ENCODE peak calls at places on chromosomes 2 and 18, in five cellular contexts. X, M, R, Y and Z are unnamed samples.

GRCh38 chr18:57195341-57195740 is 48.5 kb downstream of the BOD1L2 start:
- DNase-seq in X (no peak), M (no peak), R (no peak), Y (no peak), Z (no peak)

GRCh38 chr18:30211112-30211511 is 831.4 kb downstream of the DSC3 start:
- DNase-seq in X (no peak), M (no peak), R (no peak), Y (no peak), Z (no peak)

GRCh38 chr2:10772201-10772867 is 40.3 kb downstream of the PDIA6 start:
- DNase-seq in X (no peak), M (no peak), R (no peak), Y (no peak), Z (no peak)

GRCh38 chr2:193141-193552 is 70.7 kb downstream of the SH3YL1 start:
- DNase-seq in X (no peak), M (no peak), R (no peak), Y (peak), Z (peak)

GRCh38 chr18:48263421-48263820 is 145.8 kb downstream of the ZBTB7C start:
- DNase-seq in X (no peak), M (no peak), R (no peak), Y (no peak), Z (no peak)

GRCh38 chr2:238956676-238957075 is 108.8 kb downstream of the TWIST2 start:
- DNase-seq in X (no peak), M (peak), R (no peak), Y (no peak), Z (no peak)

GRCh38 chr2:159902722-159903121 is 104.7 kb upstream of the CD302 start:
- DNase-seq in X (no peak), M (no peak), R (no peak), Y (no peak), Z (no peak)

GRCh38 chr2:120485096-120485495 is 139.2 kb downstream of the INHBB start:
- DNase-seq in X (peak), M (no peak), R (no peak), Y (no peak), Z (no peak)

GRCh38 chr2:232522014-232522854 is 2.0 kb downstream of the PRSS56 start:
- DNase-seq in X (peak), M (peak), R (peak), Y (no peak), Z (peak)

GRCh38 chr2:30978044-30978443 is 160.2 kb downstream of the GALNT14 start:
- DNase-seq in X (no peak), M (no peak), R (no peak), Y (no peak), Z (no peak)

GRCh38 chr2:95009009-95009760 is 16.3 kb upstream of the MAL start:
- DNase-seq in X (peak), M (no peak), R (no peak), Y (no peak), Z (no peak)

GRCh38 chr2:201858781-201859180 is 52.4 kb downstream of the CDK15 start:
- DNase-seq in X (no peak), M (peak), R (no peak), Y (no peak), Z (no peak)

GRCh38 chr2:112710956-112711355 is 9.9 kb upstream of the NT5DC4 start:
- DNase-seq in X (no peak), M (no peak), R (no peak), Y (no peak), Z (no peak)

GRCh38 chr2:234679151-234679765 is 182.4 kb upstream of the ARL4C start:
- DNase-seq in X (no peak), M (no peak), R (no peak), Y (no peak), Z (no peak)

GRCh38 chr2:95346738-95347671 is 49.9 kb downstream of the KCNIP3 start:
- DNase-seq in X (peak), M (peak), R (peak), Y (no peak), Z (no peak)

GRCh38 chr2:120994301-120994700 is 258.6 kb downstream of the GLI2 start:
- DNase-seq in X (no peak), M (no peak), R (no peak), Y (no peak), Z (no peak)

GRCh38 chr2:227511955-227512354 is 40.0 kb downstream of the AGFG1 start:
- DNase-seq in X (no peak), M (no peak), R (no peak), Y (no peak), Z (no peak)

GRCh38 chr18:35620765-35621164 is 39.2 kb downstream of the GALNT1 start:
- DNase-seq in X (no peak), M (no peak), R (no peak), Y (no peak), Z (no peak)

GRCh38 chr2:207156451-207157161 is 9.1 kb downstream of the KLF7 start:
- DNase-seq in X (no peak), M (no peak), R (no peak), Y (no peak), Z (no peak)

GRCh38 chr18:2146092-2146491 is 425.2 kb downstream of the METTL4 start:
- DNase-seq in X (no peak), M (no peak), R (no peak), Y (no peak), Z (no peak)

GRCh38 chr2:46717733-46718121 is 197.9 kb downstream of the MCFD2 start:
- DNase-seq in X (no peak), M (no peak), R (no peak), Y (no peak), Z (no peak)

GRCh38 chr2:88813612-88814011 is 122.1 kb downstream of the RPIA start:
- DNase-seq in X (no peak), M (no peak), R (no peak), Y (no peak), Z (no peak)
- TF ChIP-seq CTCF in X (no peak), M (no peak), R (no peak), Y (no peak), Z (no peak)

GRCh38 chr2:100237770-100238169 is 84.5 kb downstream of the LONRF2 start:
- DNase-seq in X (no peak), M (no peak), R (no peak), Y (no peak), Z (no peak)
- TF ChIP-seq CTCF in X (no peak), M (no peak), R (no peak), Y (peak), Z (no peak)

DNA sequence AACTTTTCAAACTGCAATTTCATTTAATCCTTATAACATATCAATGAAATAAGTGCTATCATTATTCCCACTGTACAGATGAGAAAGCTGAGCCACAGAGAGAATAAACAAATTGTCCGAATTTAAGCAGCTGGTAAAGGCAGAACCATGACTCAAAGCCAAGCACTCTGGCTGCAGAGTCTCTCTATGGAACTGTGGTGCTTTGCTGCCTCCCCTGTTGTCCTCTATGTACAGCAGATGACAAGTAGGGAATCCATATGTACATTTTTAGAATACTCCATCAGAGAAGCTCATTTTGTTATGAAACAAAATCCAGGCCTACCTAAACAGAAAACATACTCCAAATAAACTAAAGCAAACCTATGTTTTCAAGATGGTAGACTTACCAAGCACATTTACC is 45.1 kb downstream of the FARSB start:
- DNase-seq in X (no peak), M (no peak), R (no peak), Y (peak), Z (no peak)
- TF ChIP-seq CTCF in X (no peak), M (peak), R (no peak), Y (no peak), Z (no peak)

GRCh38 chr18:49949991-49950395 is 136.7 kb upstream of the ACAA2 start:
- DNase-seq in X (no peak), M (no peak), R (no peak), Y (no peak), Z (no peak)

GRCh38 chr18:49948975-49949374 is 135.6 kb upstream of the ACAA2 start:
- DNase-seq in X (no peak), M (no peak), R (no peak), Y (no peak), Z (no peak)

DNA sequence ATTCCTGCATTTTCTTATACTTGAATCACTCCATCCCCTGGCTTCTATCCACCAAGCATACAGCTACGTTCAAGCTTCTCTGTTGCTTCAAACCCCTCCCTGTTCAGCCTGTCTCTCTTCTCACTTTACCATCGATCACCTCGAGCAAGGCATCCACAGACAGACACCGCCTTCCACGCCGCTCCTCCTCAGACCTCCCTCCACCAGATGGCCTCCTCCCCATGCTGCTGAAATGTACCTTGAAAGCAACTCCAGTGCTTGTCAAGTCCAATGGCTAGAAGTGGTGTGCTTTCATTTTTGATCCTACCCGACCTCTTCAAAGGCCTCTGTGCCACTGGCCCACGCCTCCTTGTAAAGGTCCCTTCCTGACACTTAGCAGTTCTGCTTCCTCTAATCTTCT is 131.3 kb upstream of the ACAA2 start:
- DNase-seq in X (no peak), M (peak), R (no peak), Y (no peak), Z (no peak)
- TF ChIP-seq CTCF in X (no peak), M (peak), R (no peak), Y (peak), Z (no peak)

DNA sequence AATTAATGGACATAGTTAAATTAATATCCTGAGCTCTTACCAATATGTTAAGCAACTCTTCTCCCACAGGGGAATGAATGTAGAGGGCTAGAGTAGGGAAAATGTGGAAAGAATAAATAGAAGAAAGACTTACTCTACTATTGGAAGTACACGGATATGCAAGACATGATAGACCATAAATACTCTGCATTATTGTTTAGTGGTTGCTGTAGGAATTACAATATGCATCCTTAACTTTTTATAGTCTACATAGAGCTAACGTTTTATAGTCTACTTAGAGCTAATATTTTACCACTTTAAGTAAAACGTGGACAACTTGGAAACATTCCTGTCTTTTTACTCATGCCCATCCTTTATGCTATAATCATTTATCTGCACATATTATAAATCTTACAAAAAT is 163.8 kb upstream of the GALNT5 start:
- DNase-seq in X (no peak), M (no peak), R (no peak), Y (no peak), Z (no peak)
- TF ChIP-seq CTCF in X (no peak), M (no peak), R (no peak), Y (no peak), Z (no peak)

GRCh38 chr2:35873921-35874320 is 481.7 kb upstream of the CRIM1 start:
- DNase-seq in X (no peak), M (no peak), R (no peak), Y (no peak), Z (no peak)

DNA sequence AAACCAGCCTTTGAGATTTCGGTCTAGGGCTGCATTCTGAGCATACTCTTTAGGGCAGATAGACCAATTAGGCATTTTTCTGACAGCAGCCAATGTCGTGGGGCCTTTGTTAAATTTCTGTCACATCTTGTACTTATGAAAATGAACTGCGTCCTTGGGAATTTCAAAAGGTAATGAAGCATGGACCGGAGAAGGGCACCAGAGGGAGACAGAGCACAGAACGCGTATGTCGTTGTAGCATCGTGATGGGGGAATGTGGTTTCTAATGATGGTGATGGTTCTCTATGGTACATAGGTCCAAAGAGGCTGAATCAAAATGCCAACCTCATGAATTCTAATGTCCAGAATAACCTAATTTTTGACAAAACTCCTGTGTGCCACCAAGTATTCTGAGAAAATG is 483.9 kb upstream of the CRIM1 start:
- DNase-seq in X (no peak), M (no peak), R (no peak), Y (no peak), Z (no peak)
- TF ChIP-seq CTCF in X (no peak), M (peak), R (no peak), Y (no peak), Z (no peak)

GRCh38 chr2:71154798-71155197 is 24.4 kb downstream of the MPHOSPH10 start:
- DNase-seq in X (no peak), M (peak), R (no peak), Y (no peak), Z (no peak)
- TF ChIP-seq CTCF in X (no peak), M (peak), R (no peak), Y (no peak), Z (no peak)